ENCODE peak calls at places on chromosome 10, in six cellular contexts. W is H9, L is trophoblast cell, X is mesenchymal stem cell, G is H1, K is IMR-90. E is an unnamed sample.
A peak's percentile ranks its signal among the peaks of the same experiment; 100 is the strongest.

GRCh38 chr10:9608592-9608991 is 1409.1 kb upstream of the CELF2 start:
- DNase-seq in G (no peak), W (no peak), X (peak; percentile 53), L (peak; percentile 15), K (peak; percentile 50), E (no peak)

GRCh38 chr10:127458829-127459228 is 90.3 kb upstream of the NPS start:
- DNase-seq in K (no peak), X (no peak), G (no peak), L (no peak), W (no peak), E (no peak)

GRCh38 chr10:114526112-114526496 is 121.8 kb upstream of the AFAP1L2 start:
- DNase-seq in K (peak; percentile 16), L (no peak), W (no peak), X (peak; percentile 71), G (no peak), E (no peak)

GRCh38 chr10:124341768-124342135 is 77.0 kb downstream of the OAT start:
- DNase-seq in G (no peak), X (no peak), W (no peak), L (no peak), K (no peak), E (no peak)

GRCh38 chr10:114869500-114869899 is 47.9 kb downstream of the FHIP2A start:
- DNase-seq in W (no peak), G (no peak), K (peak; percentile 87), X (peak; percentile 54), L (no peak), E (no peak)

GRCh38 chr10:37857287-37858211 is at the start of gene ZNF248:
- DNase-seq in X (peak; percentile 93), G (peak; percentile 41), W (peak; percentile 20), L (peak; percentile 100), K (peak; percentile 96), E (peak; percentile 91)

GRCh38 chr10:91672021-91672608 is 39.2 kb upstream of the PPP1R3C start:
- DNase-seq in K (peak; percentile 82), W (peak; percentile 48), X (peak; percentile 79), G (no peak), L (peak; percentile 16), E (peak; percentile 18)

GRCh38 chr10:62305813-62306212 is 37.2 kb upstream of the RTKN2 start:
- DNase-seq in G (no peak), X (no peak), L (no peak), W (no peak), K (peak; percentile 1), E (no peak)

GRCh38 chr10:63133787-63134557 is 844 bp downstream of the NRBF2 start:
- DNase-seq in G (no peak), K (peak; percentile 53), W (no peak), L (peak; percentile 46), X (peak; percentile 51), E (no peak)

GRCh38 chr10:30441974-30442606 is 8.1 kb downstream of the MAP3K8 start:
- DNase-seq in W (no peak), G (no peak), X (no peak), L (no peak), K (no peak), E (no peak)

GRCh38 chr10:1938317-1938716 is 201.0 kb upstream of the ADARB2 start:
- DNase-seq in K (no peak), L (no peak), X (no peak), W (no peak), G (no peak), E (no peak)

GRCh38 chr10:5876181-5876768 is 13.4 kb downstream of the ANKRD16 start:
- DNase-seq in W (no peak), L (peak; percentile 83), G (no peak), K (peak; percentile 36), X (no peak), E (no peak)

GRCh38 chr10:64090865-64091264 is 569.7 kb downstream of the REEP3 start:
- DNase-seq in K (no peak), G (no peak), L (peak; percentile 1), X (no peak), W (no peak), E (no peak)

DNA sequence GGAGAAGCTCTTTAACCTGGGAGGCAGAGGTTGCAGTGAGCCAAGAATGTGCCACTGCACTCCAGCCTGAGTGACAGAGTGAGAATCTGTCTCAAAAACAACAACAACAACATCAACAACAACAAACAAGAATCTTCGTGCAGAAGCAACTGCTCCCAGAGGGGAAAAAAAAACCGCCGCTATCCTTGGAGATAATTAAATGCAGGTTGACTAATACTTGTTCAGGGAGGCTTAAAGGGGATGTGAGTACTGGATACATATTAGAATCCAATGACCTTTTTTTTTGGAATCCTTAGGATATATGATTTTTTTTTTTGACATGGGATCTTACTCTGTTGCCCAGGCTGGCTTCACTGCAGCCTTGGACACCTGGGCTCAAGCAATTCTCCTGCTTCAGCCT is 89.6 kb upstream of the FAM171A1 start:
- DNase-seq in K (no peak), X (no peak), W (no peak), L (no peak), G (no peak), E (no peak)
- H4K91ac ChIP-seq in K (no peak overlapping the region), X (peak overlapping the region; percentile 56), W (no peak overlapping the region), L (peak overlapping the region; percentile 69), G (no peak overlapping the region), E (no peak overlapping the region)

GRCh38 chr10:119302591-119303253 is 95.4 kb downstream of the GRK5 start:
- DNase-seq in K (no peak), X (no peak), G (no peak), W (no peak), L (peak; percentile 73), E (no peak)
- H3K4me1 ChIP-seq in K (peaks cover 26% of the 10 kb centered on the region), X (peaks cover 27% of the 10 kb centered on the region), G (no peaks in the 10 kb centered on the region), W (no peaks in the 10 kb centered on the region), L (no peaks in the 10 kb centered on the region), E (peaks cover 4% of the 10 kb centered on the region)

GRCh38 chr10:50392426-50392825 is 141.1 kb upstream of the ASAH2 start:
- DNase-seq in L (no peak), W (no peak), G (no peak), X (no peak), K (no peak), E (no peak)
- H4K91ac ChIP-seq in L (no peak overlapping the region), W (no peak overlapping the region), G (no peak overlapping the region), X (no peak overlapping the region), K (no peak overlapping the region), E (no peak overlapping the region)

GRCh38 chr10:79090134-79090803 is 21.5 kb downstream of the ZMIZ1 start:
- DNase-seq in W (no peak), X (no peak), L (no peak), K (peak; percentile 57), G (no peak), E (no peak)

GRCh38 chr10:79089579-79090110 is 20.9 kb downstream of the ZMIZ1 start:
- DNase-seq in W (no peak), G (no peak), X (no peak), L (no peak), K (no peak), E (no peak)

GRCh38 chr10:79093658-79094411 is 25.1 kb downstream of the ZMIZ1 start:
- DNase-seq in K (peak; percentile 81), G (no peak), W (no peak), X (peak; percentile 94), L (no peak), E (no peak)

GRCh38 chr10:79094412-79095175 is 25.8 kb downstream of the ZMIZ1 start:
- DNase-seq in K (no peak), W (no peak), X (peak; percentile 49), G (no peak), L (no peak), E (no peak)

DNA sequence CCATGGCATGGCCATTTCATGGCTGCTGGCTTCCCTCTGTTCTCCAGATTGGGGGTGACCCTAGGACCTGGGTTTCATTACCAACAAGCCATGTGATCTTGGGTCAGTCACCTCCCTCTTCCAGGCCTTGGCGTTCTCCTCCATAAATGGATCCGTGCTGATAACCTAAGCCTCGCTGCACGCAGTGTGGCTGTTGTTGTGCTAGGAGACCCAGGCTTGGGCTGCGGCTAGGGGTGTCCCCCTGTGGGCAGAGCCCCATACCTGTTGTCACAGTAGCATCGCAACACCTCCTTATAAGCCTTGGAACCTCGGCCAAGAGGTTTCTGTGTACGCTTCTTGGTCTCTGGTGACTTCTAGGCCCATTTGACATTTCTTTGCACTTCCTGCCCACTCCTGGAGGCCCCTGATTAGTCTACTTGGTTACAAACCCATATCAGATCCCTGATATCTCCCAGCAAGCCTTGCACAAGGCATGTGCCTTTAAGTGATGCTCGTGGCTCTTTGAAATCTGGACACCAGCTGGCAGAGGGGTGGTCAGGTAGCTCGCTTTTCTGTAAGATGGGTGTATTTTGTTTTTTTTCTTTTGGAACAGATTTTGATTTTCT is 23.6 kb downstream of the ZMIZ1 start:
- DNase-seq in L (no peak), K (no peak), G (no peak), W (no peak), X (no peak), E (no peak)
- H3K4me1 ChIP-seq in L (peaks cover 19% of the 10 kb centered on the region), K (peaks cover 61% of the 10 kb centered on the region), G (peaks cover 13% of the 10 kb centered on the region), W (no peaks in the 10 kb centered on the region), X (peaks cover 64% of the 10 kb centered on the region), E (no peaks in the 10 kb centered on the region)

GRCh38 chr10:93063217-93063976 is 2.8 kb downstream of the CYP26C1 start:
- DNase-seq in X (no peak), G (no peak), L (no peak), W (no peak), K (no peak), E (no peak)

GRCh38 chr10:93065675-93066543 is 5.3 kb downstream of the CYP26C1 start:
- DNase-seq in G (no peak), W (peak; percentile 69), L (no peak), K (no peak), X (no peak), E (no peak)

GRCh38 chr10:93066544-93066913 is 5.9 kb downstream of the CYP26C1 start:
- DNase-seq in K (no peak), L (no peak), W (no peak), X (no peak), G (no peak), E (no peak)

GRCh38 chr10:93063977-93064660 is 3.5 kb downstream of the CYP26C1 start:
- DNase-seq in X (no peak), G (no peak), L (no peak), W (no peak), K (no peak), E (no peak)

GRCh38 chr10:93064874-93065660 is 4.5 kb downstream of the CYP26C1 start:
- DNase-seq in W (no peak), L (no peak), G (no peak), K (no peak), X (no peak), E (no peak)
- H4K91ac ChIP-seq in W (no peak overlapping the region), L (no peak overlapping the region), G (no peak overlapping the region), K (no peak overlapping the region), X (no peak overlapping the region), E (no peak overlapping the region)